ENCODE peak calls at places on chromosome 6, in seven cellular contexts. A, B, P, R, I, E and Y are unnamed samples.

GRCh38 chr6:144678844-144679243 is 393.7 kb downstream of the UTRN start:
- DNase-seq in A (peak), B (no peak), P (no peak), R (no peak), I (no peak), E (peak), Y (no peak)

GRCh38 chr6:105072799-105073199 is 107.0 kb downstream of the POPDC3 start:
- DNase-seq in A (no peak), B (no peak), P (no peak), R (no peak), I (no peak), E (peak), Y (no peak)

GRCh38 chr6:9334979-9335378 is 899.6 kb upstream of the SLC35B3 start:
- DNase-seq in A (no peak), B (no peak), P (no peak), R (no peak), I (peak), E (no peak), Y (no peak)

GRCh38 chr6:131349199-131349598 is 213.9 kb downstream of the AKAP7 start:
- DNase-seq in A (no peak), B (no peak), P (no peak), R (no peak), I (no peak), E (no peak), Y (no peak)

GRCh38 chr6:29793036-29793356 is 34.6 kb upstream of the HLA-G start:
- DNase-seq in A (no peak), B (no peak), P (no peak), R (no peak), I (no peak), E (no peak), Y (no peak)

GRCh38 chr6:35804996-35805736 is at the start of gene LHFPL5:
- DNase-seq in A (peak), B (peak), P (no peak), R (no peak), I (peak), E (peak), Y (no peak)

GRCh38 chr6:395432-396125 is 4.0 kb downstream of the IRF4 start:
- DNase-seq in A (no peak), B (no peak), P (no peak), R (no peak), I (no peak), E (no peak), Y (no peak)

GRCh38 chr6:150741633-150742200 is 123.8 kb upstream of the MTHFD1L start:
- DNase-seq in A (peak), B (no peak), P (no peak), R (no peak), I (no peak), E (peak), Y (no peak)

GRCh38 chr6:120083186-120083585 is 733.6 kb upstream of the MAN1A1 start:
- DNase-seq in A (no peak), B (no peak), P (no peak), R (no peak), I (no peak), E (no peak), Y (no peak)

GRCh38 chr6:100622907-100623692 is 158.4 kb upstream of the SIM1 start:
- DNase-seq in A (no peak), B (no peak), P (no peak), R (no peak), I (no peak), E (peak), Y (no peak)

GRCh38 chr6:145199961-145200360 is 535.4 kb downstream of the EPM2A start:
- DNase-seq in A (no peak), B (no peak), P (no peak), R (no peak), I (no peak), E (peak), Y (no peak)

GRCh38 chr6:154791561-154792317 is 58.5 kb downstream of the SCAF8 start:
- DNase-seq in A (peak), B (no peak), P (no peak), R (no peak), I (no peak), E (peak), Y (no peak)

GRCh38 chr6:57024775-57025174 is 21.7 kb upstream of the KIAA1586 start:
- DNase-seq in A (no peak), B (no peak), P (no peak), R (no peak), I (no peak), E (no peak), Y (no peak)

GRCh38 chr6:123777554-123777953 is 26.1 kb upstream of the NKAIN2 start:
- DNase-seq in A (peak), B (no peak), P (no peak), R (no peak), I (peak), E (peak), Y (no peak)

GRCh38 chr6:11241793-11242201 is 9.3 kb upstream of the NEDD9 start:
- DNase-seq in A (peak), B (peak), P (no peak), R (no peak), I (no peak), E (no peak), Y (no peak)

GRCh38 chr6:18515767-18516166 is 128.6 kb downstream of the RNF144B start:
- DNase-seq in A (no peak), B (no peak), P (peak), R (no peak), I (no peak), E (no peak), Y (no peak)

GRCh38 chr6:78701407-78701806 is 165.9 kb upstream of the IRAK1BP1 start:
- DNase-seq in A (no peak), B (no peak), P (no peak), R (no peak), I (no peak), E (peak), Y (no peak)

GRCh38 chr6:142531727-142532126 is 229.9 kb downstream of the ADGRG6 start:
- DNase-seq in A (no peak), B (no peak), P (no peak), R (no peak), I (no peak), E (no peak), Y (no peak)

GRCh38 chr6:165636415-165637048 is 26.5 kb downstream of the PDE10A start:
- DNase-seq in A (peak), B (no peak), P (no peak), R (no peak), I (no peak), E (no peak), Y (no peak)

GRCh38 chr6:159134701-159135364 is 34.4 kb upstream of the FNDC1 start:
- DNase-seq in A (peak), B (peak), P (peak), R (no peak), I (peak), E (peak), Y (peak)

GRCh38 chr6:27795697-27796494 is 116.3 kb downstream of the OR2B2 start:
- DNase-seq in A (peak), B (peak), P (peak), R (no peak), I (peak), E (peak), Y (peak)

GRCh38 chr6:75098709-75099108 is 107.1 kb downstream of the COL12A1 start:
- DNase-seq in A (peak), B (no peak), P (peak), R (no peak), I (no peak), E (peak), Y (no peak)

GRCh38 chr6:119078449-119079287 is at the start of gene FAM184A:
- DNase-seq in A (peak), B (peak), P (no peak), R (peak), I (peak), E (peak), Y (peak)

GRCh38 chr6:87698618-87699017 is 3.4 kb downstream of the AKIRIN2 start:
- DNase-seq in A (peak), B (no peak), P (no peak), R (no peak), I (no peak), E (no peak), Y (no peak)

GRCh38 chr6:27452496-27452897 is 20.4 kb downstream of the ZNF184 start:
- DNase-seq in A (no peak), B (no peak), P (no peak), R (no peak), I (no peak), E (peak), Y (no peak)

GRCh38 chr6:71289039-71289801 is 609 bp downstream of the OGFRL1 start:
- DNase-seq in A (peak), B (peak), P (no peak), R (no peak), I (peak), E (peak), Y (no peak)

GRCh38 chr6:44007818-44008660 is 119.2 kb downstream of the MRPL14 start:
- DNase-seq in A (no peak), B (no peak), P (no peak), R (peak), I (no peak), E (no peak), Y (no peak)

GRCh38 chr6:165624871-165625639 is 38.0 kb downstream of the PDE10A start:
- DNase-seq in A (no peak), B (no peak), P (no peak), R (no peak), I (no peak), E (no peak), Y (no peak)

GRCh38 chr6:158660331-158660730 is 10.5 kb downstream of the SYTL3 start:
- DNase-seq in A (no peak), B (no peak), P (peak), R (no peak), I (peak), E (peak), Y (no peak)